ENCODE peak calls at places on chromosome 3, in five cellular contexts. One of them, this sample, is unnamed.

GRCh38 chr3:62371735-62372591 is 1.4 kb downstream of the FEZF2 start:
- DNase-seq in CD8-positive, alpha-beta memory T cell: no peak
- DNase-seq in mucosa of descending colon: no peak
- DNase-seq in heart left ventricle: no peak
- DNase-seq in retinal pigment epithelial cell: no peak
- DNase-seq in this sample: no peak

GRCh38 chr3:130258532-130258952 is 86.9 kb upstream of the COL6A5 start:
- DNase-seq in CD8-positive, alpha-beta memory T cell: no peak
- DNase-seq in mucosa of descending colon: no peak
- DNase-seq in heart left ventricle: no peak
- DNase-seq in retinal pigment epithelial cell: no peak
- DNase-seq in this sample: no peak

GRCh38 chr3:52277071-52277964 is 1.1 kb downstream of the WDR82 start:
- DNase-seq in CD8-positive, alpha-beta memory T cell: peak
- DNase-seq in mucosa of descending colon: peak
- DNase-seq in heart left ventricle: peak
- DNase-seq in retinal pigment epithelial cell: no peak
- DNase-seq in this sample: peak

GRCh38 chr3:79032686-79033318 is 735.0 kb downstream of the ROBO1 start:
- DNase-seq in CD8-positive, alpha-beta memory T cell: peak
- DNase-seq in mucosa of descending colon: peak
- DNase-seq in heart left ventricle: no peak
- DNase-seq in retinal pigment epithelial cell: no peak
- DNase-seq in this sample: no peak

GRCh38 chr3:16299746-16300145 is 34.7 kb downstream of the OXNAD1 start:
- DNase-seq in CD8-positive, alpha-beta memory T cell: no peak
- DNase-seq in mucosa of descending colon: no peak
- DNase-seq in heart left ventricle: no peak
- DNase-seq in retinal pigment epithelial cell: no peak
- DNase-seq in this sample: no peak

GRCh38 chr3:124741027-124741426 is 10.8 kb downstream of the UMPS start:
- DNase-seq in CD8-positive, alpha-beta memory T cell: no peak
- DNase-seq in mucosa of descending colon: no peak
- DNase-seq in heart left ventricle: no peak
- DNase-seq in retinal pigment epithelial cell: no peak
- DNase-seq in this sample: no peak

GRCh38 chr3:69082805-69083204 is 1.9 kb upstream of the ARL6IP5 start:
- DNase-seq in CD8-positive, alpha-beta memory T cell: peak
- DNase-seq in mucosa of descending colon: peak
- DNase-seq in heart left ventricle: no peak
- DNase-seq in retinal pigment epithelial cell: no peak
- DNase-seq in this sample: peak

GRCh38 chr3:182795383-182795782 is 2.1 kb downstream of the ATP11B start:
- DNase-seq in CD8-positive, alpha-beta memory T cell: peak
- DNase-seq in mucosa of descending colon: peak
- DNase-seq in heart left ventricle: no peak
- DNase-seq in retinal pigment epithelial cell: no peak
- DNase-seq in this sample: peak

GRCh38 chr3:184321666-184322065 is 7.3 kb downstream of the EIF4G1 start:
- DNase-seq in CD8-positive, alpha-beta memory T cell: no peak
- DNase-seq in mucosa of descending colon: no peak
- DNase-seq in heart left ventricle: no peak
- DNase-seq in retinal pigment epithelial cell: no peak
- DNase-seq in this sample: no peak

GRCh38 chr3:184325715-184326114 is 11.3 kb downstream of the EIF4G1 start:
- DNase-seq in CD8-positive, alpha-beta memory T cell: no peak
- DNase-seq in mucosa of descending colon: no peak
- DNase-seq in heart left ventricle: no peak
- DNase-seq in retinal pigment epithelial cell: no peak
- DNase-seq in this sample: no peak

GRCh38 chr3:184323696-184324095 is 9.3 kb downstream of the EIF4G1 start:
- DNase-seq in CD8-positive, alpha-beta memory T cell: no peak
- DNase-seq in mucosa of descending colon: no peak
- DNase-seq in heart left ventricle: no peak
- DNase-seq in retinal pigment epithelial cell: no peak
- DNase-seq in this sample: no peak

GRCh38 chr3:184325269-184325668 is 10.9 kb downstream of the EIF4G1 start:
- DNase-seq in CD8-positive, alpha-beta memory T cell: no peak
- DNase-seq in mucosa of descending colon: no peak
- DNase-seq in heart left ventricle: no peak
- DNase-seq in retinal pigment epithelial cell: no peak
- DNase-seq in this sample: no peak

GRCh38 chr3:184322731-184323487 is 8.5 kb downstream of the EIF4G1 start:
- DNase-seq in CD8-positive, alpha-beta memory T cell: no peak
- DNase-seq in mucosa of descending colon: no peak
- DNase-seq in heart left ventricle: no peak
- DNase-seq in retinal pigment epithelial cell: no peak
- DNase-seq in this sample: no peak
- H3K4me3 ChIP-seq in CD8-positive, alpha-beta memory T cell: no peak
- H3K4me3 ChIP-seq in mucosa of descending colon: no peak
- H3K4me3 ChIP-seq in heart left ventricle: no peak
- H3K4me3 ChIP-seq in retinal pigment epithelial cell: no peak
- H3K4me3 ChIP-seq in this sample: no peak

GRCh38 chr3:143848707-143849106 is 439 bp upstream of the SLC9A9 start:
- DNase-seq in CD8-positive, alpha-beta memory T cell: no peak
- DNase-seq in mucosa of descending colon: no peak
- DNase-seq in heart left ventricle: no peak
- DNase-seq in retinal pigment epithelial cell: no peak
- DNase-seq in this sample: no peak
- H3K4me3 ChIP-seq in CD8-positive, alpha-beta memory T cell: peak
- H3K4me3 ChIP-seq in mucosa of descending colon: no peak
- H3K4me3 ChIP-seq in heart left ventricle: peak
- H3K4me3 ChIP-seq in retinal pigment epithelial cell: no peak
- H3K4me3 ChIP-seq in this sample: no peak

GRCh38 chr3:74613060-74613459 is 1.4 kb downstream of the CNTN3 start:
- DNase-seq in CD8-positive, alpha-beta memory T cell: no peak
- DNase-seq in mucosa of descending colon: no peak
- DNase-seq in heart left ventricle: no peak
- DNase-seq in retinal pigment epithelial cell: no peak
- DNase-seq in this sample: no peak
- H3K4me3 ChIP-seq in CD8-positive, alpha-beta memory T cell: no peak
- H3K4me3 ChIP-seq in mucosa of descending colon: no peak
- H3K4me3 ChIP-seq in heart left ventricle: no peak
- H3K4me3 ChIP-seq in retinal pigment epithelial cell: peak
- H3K4me3 ChIP-seq in this sample: peak

DNA sequence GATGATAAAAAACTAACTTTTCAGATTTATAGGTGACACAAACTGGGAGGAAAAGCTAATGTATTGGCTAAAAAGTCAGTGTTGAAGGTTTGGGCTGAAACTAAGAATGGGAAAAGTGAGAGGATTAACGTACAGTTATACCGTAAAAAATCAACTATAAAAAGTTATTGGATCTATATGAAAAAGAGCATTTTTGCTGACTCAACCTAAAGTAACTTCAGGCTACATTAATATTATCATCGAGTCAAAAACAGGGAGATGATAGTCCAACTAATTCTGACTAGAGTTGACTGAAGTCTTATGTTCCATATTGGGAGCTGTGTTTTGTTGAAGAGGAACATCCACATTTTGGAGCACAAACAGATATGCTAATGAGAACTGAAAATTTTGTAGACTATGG is 19.9 kb downstream of the ZNF654 start:
- DNase-seq in CD8-positive, alpha-beta memory T cell: no peak
- DNase-seq in mucosa of descending colon: no peak
- DNase-seq in heart left ventricle: no peak
- DNase-seq in retinal pigment epithelial cell: no peak
- DNase-seq in this sample: no peak
- H3K4me3 ChIP-seq in CD8-positive, alpha-beta memory T cell: no peak
- H3K4me3 ChIP-seq in mucosa of descending colon: no peak
- H3K4me3 ChIP-seq in heart left ventricle: no peak
- H3K4me3 ChIP-seq in retinal pigment epithelial cell: no peak
- H3K4me3 ChIP-seq in this sample: no peak

GRCh38 chr3:15207836-15208504 is 1.9 kb downstream of the CAPN7 start:
- DNase-seq in CD8-positive, alpha-beta memory T cell: no peak
- DNase-seq in mucosa of descending colon: no peak
- DNase-seq in heart left ventricle: no peak
- DNase-seq in retinal pigment epithelial cell: no peak
- DNase-seq in this sample: no peak
- H3K4me3 ChIP-seq in CD8-positive, alpha-beta memory T cell: no peak
- H3K4me3 ChIP-seq in mucosa of descending colon: no peak
- H3K4me3 ChIP-seq in heart left ventricle: peak
- H3K4me3 ChIP-seq in retinal pigment epithelial cell: peak
- H3K4me3 ChIP-seq in this sample: no peak

GRCh38 chr3:12188328-12188648 is 29.6 kb upstream of the TIMP4 start:
- DNase-seq in CD8-positive, alpha-beta memory T cell: no peak
- DNase-seq in mucosa of descending colon: no peak
- DNase-seq in heart left ventricle: no peak
- DNase-seq in retinal pigment epithelial cell: no peak
- DNase-seq in this sample: no peak
- H3K4me3 ChIP-seq in CD8-positive, alpha-beta memory T cell: no peak
- H3K4me3 ChIP-seq in mucosa of descending colon: no peak
- H3K4me3 ChIP-seq in heart left ventricle: no peak
- H3K4me3 ChIP-seq in retinal pigment epithelial cell: no peak
- H3K4me3 ChIP-seq in this sample: no peak

GRCh38 chr3:66038384-66038725 is 363 bp downstream of the MAGI1 start:
- DNase-seq in CD8-positive, alpha-beta memory T cell: no peak
- DNase-seq in mucosa of descending colon: peak
- DNase-seq in heart left ventricle: no peak
- DNase-seq in retinal pigment epithelial cell: no peak
- DNase-seq in this sample: no peak

GRCh38 chr3:66036586-66037061 is 2.1 kb downstream of the MAGI1 start:
- DNase-seq in CD8-positive, alpha-beta memory T cell: no peak
- DNase-seq in mucosa of descending colon: no peak
- DNase-seq in heart left ventricle: no peak
- DNase-seq in retinal pigment epithelial cell: no peak
- DNase-seq in this sample: no peak

GRCh38 chr3:66038726-66039589 is at the start of gene MAGI1:
- DNase-seq in CD8-positive, alpha-beta memory T cell: no peak
- DNase-seq in mucosa of descending colon: peak
- DNase-seq in heart left ventricle: peak
- DNase-seq in retinal pigment epithelial cell: peak
- DNase-seq in this sample: peak

GRCh38 chr3:66037986-66038369 is 740 bp downstream of the MAGI1 start:
- DNase-seq in CD8-positive, alpha-beta memory T cell: no peak
- DNase-seq in mucosa of descending colon: peak
- DNase-seq in heart left ventricle: peak
- DNase-seq in retinal pigment epithelial cell: no peak
- DNase-seq in this sample: peak

GRCh38 chr3:66037330-66037985 is 1.3 kb downstream of the MAGI1 start:
- DNase-seq in CD8-positive, alpha-beta memory T cell: no peak
- DNase-seq in mucosa of descending colon: peak
- DNase-seq in heart left ventricle: peak
- DNase-seq in retinal pigment epithelial cell: no peak
- DNase-seq in this sample: peak
- H3K4me3 ChIP-seq in CD8-positive, alpha-beta memory T cell: no peak
- H3K4me3 ChIP-seq in mucosa of descending colon: peak
- H3K4me3 ChIP-seq in heart left ventricle: peak
- H3K4me3 ChIP-seq in retinal pigment epithelial cell: peak
- H3K4me3 ChIP-seq in this sample: peak

GRCh38 chr3:185210621-185211157 is 43.2 kb downstream of the EHHADH start:
- DNase-seq in CD8-positive, alpha-beta memory T cell: no peak
- DNase-seq in mucosa of descending colon: no peak
- DNase-seq in heart left ventricle: no peak
- DNase-seq in retinal pigment epithelial cell: peak
- DNase-seq in this sample: no peak

GRCh38 chr3:185216587-185216918 is 37.3 kb downstream of the EHHADH start:
- DNase-seq in CD8-positive, alpha-beta memory T cell: no peak
- DNase-seq in mucosa of descending colon: no peak
- DNase-seq in heart left ventricle: no peak
- DNase-seq in retinal pigment epithelial cell: no peak
- DNase-seq in this sample: no peak

GRCh38 chr3:185221203-185221602 is 32.6 kb downstream of the EHHADH start:
- DNase-seq in CD8-positive, alpha-beta memory T cell: no peak
- DNase-seq in mucosa of descending colon: no peak
- DNase-seq in heart left ventricle: no peak
- DNase-seq in retinal pigment epithelial cell: no peak
- DNase-seq in this sample: no peak

GRCh38 chr3:185215873-185216586 is 37.8 kb downstream of the EHHADH start:
- DNase-seq in CD8-positive, alpha-beta memory T cell: no peak
- DNase-seq in mucosa of descending colon: no peak
- DNase-seq in heart left ventricle: no peak
- DNase-seq in retinal pigment epithelial cell: no peak
- DNase-seq in this sample: no peak
- H3K4me3 ChIP-seq in CD8-positive, alpha-beta memory T cell: no peak
- H3K4me3 ChIP-seq in mucosa of descending colon: no peak
- H3K4me3 ChIP-seq in heart left ventricle: peak
- H3K4me3 ChIP-seq in retinal pigment epithelial cell: no peak
- H3K4me3 ChIP-seq in this sample: peak

DNA sequence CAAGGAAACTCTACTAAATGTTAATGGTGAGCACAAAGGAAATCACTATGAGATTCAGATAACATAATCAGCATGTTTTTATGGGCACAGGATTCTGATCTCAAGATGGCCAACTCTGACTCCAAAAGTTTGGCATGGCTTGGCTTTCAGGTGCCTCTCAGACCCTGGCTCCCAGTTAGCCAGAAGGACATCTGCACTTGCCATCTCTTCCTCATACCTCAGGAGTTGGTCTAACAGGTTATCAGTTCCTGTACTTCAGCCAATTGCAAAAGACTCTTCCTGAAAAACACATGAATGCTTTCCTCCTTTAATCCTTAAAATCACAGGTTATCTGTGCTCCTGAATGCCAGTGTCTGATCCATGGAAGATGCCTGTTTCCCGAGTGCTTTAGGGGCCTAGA is 25.0 kb downstream of the TMPRSS7 start:
- DNase-seq in CD8-positive, alpha-beta memory T cell: no peak
- DNase-seq in mucosa of descending colon: no peak
- DNase-seq in heart left ventricle: no peak
- DNase-seq in retinal pigment epithelial cell: no peak
- DNase-seq in this sample: no peak
- H3K4me3 ChIP-seq in CD8-positive, alpha-beta memory T cell: no peak
- H3K4me3 ChIP-seq in mucosa of descending colon: no peak
- H3K4me3 ChIP-seq in heart left ventricle: no peak
- H3K4me3 ChIP-seq in retinal pigment epithelial cell: no peak
- H3K4me3 ChIP-seq in this sample: no peak

GRCh38 chr3:42934910-42935309 is 29.0 kb downstream of the ZNF662 start:
- DNase-seq in CD8-positive, alpha-beta memory T cell: no peak
- DNase-seq in mucosa of descending colon: no peak
- DNase-seq in heart left ventricle: no peak
- DNase-seq in retinal pigment epithelial cell: no peak
- DNase-seq in this sample: no peak

GRCh38 chr3:42935472-42935871 is 29.5 kb downstream of the ZNF662 start:
- DNase-seq in CD8-positive, alpha-beta memory T cell: peak
- DNase-seq in mucosa of descending colon: no peak
- DNase-seq in heart left ventricle: no peak
- DNase-seq in retinal pigment epithelial cell: no peak
- DNase-seq in this sample: no peak

GRCh38 chr3:42934111-42934510 is 28.2 kb downstream of the ZNF662 start:
- DNase-seq in CD8-positive, alpha-beta memory T cell: no peak
- DNase-seq in mucosa of descending colon: no peak
- DNase-seq in heart left ventricle: no peak
- DNase-seq in retinal pigment epithelial cell: no peak
- DNase-seq in this sample: no peak

GRCh38 chr3:42937334-42937733 is 31.4 kb downstream of the ZNF662 start:
- DNase-seq in CD8-positive, alpha-beta memory T cell: no peak
- DNase-seq in mucosa of descending colon: no peak
- DNase-seq in heart left ventricle: no peak
- DNase-seq in retinal pigment epithelial cell: no peak
- DNase-seq in this sample: no peak

GRCh38 chr3:42936157-42936981 is 30.4 kb downstream of the ZNF662 start:
- DNase-seq in CD8-positive, alpha-beta memory T cell: no peak
- DNase-seq in mucosa of descending colon: peak
- DNase-seq in heart left ventricle: peak
- DNase-seq in retinal pigment epithelial cell: no peak
- DNase-seq in this sample: peak
- H3K4me3 ChIP-seq in CD8-positive, alpha-beta memory T cell: no peak
- H3K4me3 ChIP-seq in mucosa of descending colon: no peak
- H3K4me3 ChIP-seq in heart left ventricle: peak
- H3K4me3 ChIP-seq in retinal pigment epithelial cell: peak
- H3K4me3 ChIP-seq in this sample: peak

This sample was measured in transverse colon.